ENCODE peak calls at places on chromosomes 4 and X, in six cellular contexts. T is AG04450, Q is PC-9, P is cardiac muscle cell, H is GM23338, X is mesenchymal stem cell. S is an unnamed sample.
A peak's percentile ranks its signal among the peaks of the same experiment; 100 is the strongest.

GRCh38 chr4:180947421-180947820 is 1295.8 kb upstream of the TENM3 start:
- DNase-seq in T (no peak), Q (no peak), P (peak; percentile 0), H (no peak), X (no peak), S (peak; percentile 45)

GRCh38 chr4:113383111-113383785 is 333.8 kb downstream of the ANK2 start:
- DNase-seq in T (no peak), Q (no peak), P (peak; percentile 93), H (no peak), X (peak; percentile 33), S (no peak)

GRCh38 chr4:164012396-164013027 is 518.0 kb downstream of the TMA16 start:
- DNase-seq in T (no peak), Q (no peak), P (no peak), H (peak; percentile 84), X (peak; percentile 39), S (no peak)

GRCh38 chr4:160319221-160319867 is 1216.5 kb downstream of the RAPGEF2 start:
- DNase-seq in T (no peak), Q (peak; percentile 91), P (peak; percentile 11), H (no peak), X (no peak), S (no peak)

GRCh38 chr4:5472166-5472565 is 236.2 kb downstream of the EVC2 start:
- DNase-seq in T (no peak), Q (no peak), P (no peak), H (no peak), X (no peak), S (no peak)

GRCh38 chrX:30570505-30570904 is 7.1 kb downstream of the TASL start:
- DNase-seq in T (no peak), Q (no peak), P (peak; percentile 32), H (peak; percentile 7), X (peak; percentile 15), S (no peak)

GRCh38 chr4:113575391-113575790 is 186.1 kb downstream of the CAMK2D start:
- DNase-seq in T (no peak), Q (no peak), P (peak; percentile 77), H (no peak), X (no peak), S (peak; percentile 16)

GRCh38 chr4:7530932-7531639 is 96.4 kb upstream of the PSAPL1 start:
- DNase-seq in T (no peak), Q (no peak), P (no peak), H (no peak), X (no peak), S (no peak)

GRCh38 chr4:112277705-112278448 is 7.8 kb downstream of the TIFA start:
- DNase-seq in T (no peak), Q (no peak), P (no peak), H (no peak), X (no peak), S (no peak)

GRCh38 chr4:132934901-132935300 is 214.2 kb upstream of the PCDH10 start:
- DNase-seq in T (no peak), Q (no peak), P (no peak), H (peak; percentile 16), X (no peak), S (no peak)

GRCh38 chr4:41216294-41217019 is 2.1 kb upstream of the APBB2 start:
- DNase-seq in T (no peak), Q (peak; percentile 68), P (peak; percentile 82), H (peak; percentile 87), X (peak; percentile 83), S (peak; percentile 71)

GRCh38 chr4:118076958-118077766 is 42.9 kb downstream of the NDST3 start:
- DNase-seq in T (no peak), Q (no peak), P (peak; percentile 57), H (peak; percentile 87), X (peak; percentile 30), S (peak; percentile 46)

GRCh38 chr4:161411901-161412300 is 751.9 kb downstream of the FSTL5 start:
- DNase-seq in T (no peak), Q (no peak), P (no peak), H (no peak), X (no peak), S (no peak)

GRCh38 chr4:153115322-153116100 is 88.7 kb upstream of the TRIM2 start:
- DNase-seq in T (no peak), Q (peak; percentile 85), P (peak; percentile 58), H (no peak), X (peak; percentile 84), S (peak; percentile 86)

GRCh38 chr4:8745828-8746225 is 125.8 kb downstream of the HMX1 start:
- DNase-seq in T (no peak), Q (no peak), P (no peak), H (no peak), X (no peak), S (no peak)

GRCh38 chr4:75769044-75769443 is 44.7 kb downstream of the USO1 start:
- DNase-seq in T (no peak), Q (no peak), P (peak; percentile 5), H (no peak), X (peak; percentile 36), S (no peak)

GRCh38 chr4:38856524-38857337 is at the start of gene TLR6:
- DNase-seq in T (no peak), Q (peak; percentile 69), P (peak; percentile 66), H (peak; percentile 88), X (peak; percentile 73), S (peak; percentile 63)

GRCh38 chr4:8762356-8762755 is 109.3 kb downstream of the HMX1 start:
- DNase-seq in T (no peak), Q (no peak), P (no peak), H (no peak), X (no peak), S (no peak)

GRCh38 chr4:3857316-3857926 is 91.2 kb downstream of the ADRA2C start:
- DNase-seq in T (no peak), Q (no peak), P (no peak), H (no peak), X (no peak), S (no peak)

GRCh38 chr4:112266823-112267222 is 18.9 kb downstream of the TIFA start:
- DNase-seq in T (no peak), Q (no peak), P (peak; percentile 54), H (peak; percentile 39), X (peak; percentile 28), S (no peak)

GRCh38 chr4:169818063-169818679 is 60.4 kb upstream of the HPF1 start:
- DNase-seq in T (no peak), Q (no peak), P (no peak), H (no peak), X (no peak), S (no peak)

GRCh38 chr4:139593091-139593564 is 37.1 kb upstream of the SETD7 start:
- DNase-seq in T (peak; percentile 67), Q (no peak), P (peak; percentile 58), H (peak; percentile 36), X (peak; percentile 79), S (no peak)

GRCh38 chr4:76252271-76252653 is 741 bp downstream of the FAM47E start:
- DNase-seq in T (no peak), Q (no peak), P (no peak), H (no peak), X (no peak), S (no peak)

GRCh38 chr4:26325191-26325590 is 4.4 kb downstream of the RBPJ start:
- DNase-seq in T (no peak), Q (no peak), P (peak; percentile 50), H (peak; percentile 70), X (peak; percentile 66), S (no peak)

GRCh38 chrX:49829016-49829415 is at the start of gene PAGE4:
- DNase-seq in T (no peak), Q (no peak), P (no peak), H (peak; percentile 45), X (no peak), S (no peak)

GRCh38 chrX:20756585-20756984 is 489.9 kb upstream of the RPS6KA3 start:
- DNase-seq in T (no peak), Q (no peak), P (no peak), H (no peak), X (no peak), S (no peak)

GRCh38 chr4:91851456-91851855 is 452.3 kb upstream of the GRID2 start:
- DNase-seq in T (no peak), Q (no peak), P (no peak), H (no peak), X (no peak), S (no peak)
- H3K27ac ChIP-seq in T (no peak overlapping the region), Q (no peak overlapping the region), P (no peak overlapping the region), H (no peak overlapping the region), X (no peak overlapping the region), S (no peak overlapping the region)

DNA sequence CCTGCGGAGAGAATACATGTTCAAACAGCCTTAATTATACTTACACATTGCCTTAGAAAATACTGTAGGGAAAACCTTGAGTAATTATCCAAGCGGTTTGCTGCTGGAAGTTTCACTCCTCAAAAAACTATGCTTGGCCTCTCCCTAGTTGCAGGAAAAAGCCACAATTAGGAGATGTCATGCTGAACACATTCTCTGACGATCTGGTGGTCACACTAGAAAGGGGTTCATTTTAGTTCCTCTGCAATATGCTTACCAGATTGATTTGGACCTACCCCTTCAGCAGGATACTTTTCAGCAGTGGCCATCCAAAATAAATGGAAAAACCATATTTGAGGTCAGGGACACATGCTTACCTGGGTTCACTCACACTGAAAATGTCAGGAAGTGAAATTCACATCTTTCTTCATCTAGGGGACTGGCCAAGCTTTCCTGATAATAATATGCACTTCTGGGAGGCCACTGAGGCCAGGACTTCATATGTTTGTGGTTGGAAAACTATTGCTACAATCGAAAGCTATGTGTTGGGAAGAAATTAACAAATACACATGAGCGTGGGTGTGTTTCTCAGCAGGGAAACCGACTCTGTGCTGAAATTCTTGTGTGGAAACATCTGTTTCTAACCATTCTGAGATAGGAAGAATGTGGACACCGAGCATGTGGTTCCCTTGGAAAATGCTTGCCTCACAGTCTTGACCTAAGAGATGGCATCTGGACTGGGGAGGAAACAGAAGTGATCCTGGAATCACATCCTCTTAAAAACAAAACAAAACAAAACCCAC is 68.8 kb downstream of the ATXN3L start:
- DNase-seq in T (peak; percentile 78), Q (no peak), P (peak; percentile 97), H (no peak), X (peak; percentile 93), S (peak; percentile 42)
- H3K27ac ChIP-seq in T (peak overlapping the region; percentile 73), Q (no peak overlapping the region), P (no peak overlapping the region), H (no peak overlapping the region), X (peak overlapping the region; percentile 72), S (peak overlapping the region; percentile 48)

DNA sequence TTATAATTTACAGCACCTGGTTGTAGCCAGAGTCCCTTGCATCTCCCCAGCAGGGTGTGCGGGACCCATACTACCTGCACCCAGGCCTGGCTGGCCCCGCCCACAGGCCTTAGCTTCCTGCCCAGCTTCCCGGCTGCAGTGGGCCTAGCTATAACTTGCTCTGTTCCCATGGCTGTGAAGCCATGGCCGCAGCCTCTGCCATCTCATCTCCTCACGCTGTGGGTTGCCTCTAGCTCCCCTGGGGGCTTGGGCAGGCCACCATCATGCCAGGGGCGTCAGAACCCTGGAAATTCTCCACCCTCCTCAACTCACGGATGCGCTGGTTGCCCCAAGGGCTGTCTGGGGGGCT is 26.1 kb upstream of the SORBS2 start:
- DNase-seq in T (no peak), Q (no peak), P (no peak), H (peak; percentile 76), X (no peak), S (no peak)
- H3K27ac ChIP-seq in T (no peak overlapping the region), Q (no peak overlapping the region), P (peak overlapping the region; percentile 81), H (peak overlapping the region; percentile 99), X (peak overlapping the region; percentile 97), S (peak overlapping the region; percentile 96)

DNA sequence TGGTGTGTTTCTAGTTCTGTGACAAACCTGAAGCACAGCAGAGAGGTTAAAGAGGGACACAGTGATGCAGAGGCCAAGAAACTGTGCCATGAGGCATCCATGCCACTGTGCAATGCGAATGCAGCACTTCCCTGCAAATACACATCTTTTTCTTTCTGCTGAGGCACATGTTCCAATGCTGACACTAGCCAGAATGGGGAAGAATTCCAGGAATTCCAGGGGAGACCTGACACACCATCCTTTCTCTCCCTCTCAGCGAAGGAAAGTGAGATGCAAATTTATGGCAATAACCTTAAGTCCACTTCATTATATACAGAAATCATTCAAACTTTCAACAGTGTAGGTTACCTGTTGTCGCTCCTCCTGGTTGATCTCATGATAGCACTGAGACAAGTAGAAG is 204.8 kb downstream of the LDB2 start:
- DNase-seq in T (no peak), Q (no peak), P (no peak), H (peak; percentile 62), X (no peak), S (no peak)
- H3K27ac ChIP-seq in T (peak overlapping the region; percentile 43), Q (no peak overlapping the region), P (no peak overlapping the region), H (peak overlapping the region; percentile 81), X (no peak overlapping the region), S (no peak overlapping the region)

S was measured in SJSA1.